ENCODE peak calls at places on chromosomes 3 and 15, in six cellular contexts. G, A, Q, C, E and M are unnamed samples.
A peak's percentile ranks its signal among the peaks of the same experiment; 100 is the strongest.

GRCh38 chr3:4323246-4324027 is 20.3 kb downstream of the SETMAR start:
- DNase-seq in G (no peak), C (no peak), Q (no peak), A (peak; percentile 66), E (no peak), M (no peak)

GRCh38 chr3:126527006-126527405 is 3.1 kb downstream of the CHST13 start:
- DNase-seq in E (no peak), A (no peak), C (no peak), Q (no peak), G (no peak), M (no peak)

GRCh38 chr15:74036271-74037170 is 42.0 kb downstream of the PML start:
- DNase-seq in G (peak; percentile 88), C (peak; percentile 21), A (peak; percentile 21), Q (no peak), E (peak; percentile 41), M (no peak)

GRCh38 chr15:73996939-73997338 is 2.4 kb downstream of the PML start:
- DNase-seq in E (no peak), Q (no peak), C (peak; percentile 69), A (peak; percentile 35), G (no peak), M (peak; percentile 54)

GRCh38 chr3:140768921-140769320 is 91.1 kb downstream of the TRIM42 start:
- DNase-seq in A (no peak), C (no peak), E (no peak), Q (no peak), G (no peak), M (no peak)

GRCh38 chr3:128254967-128255366 is 101.7 kb downstream of the EEFSEC start:
- DNase-seq in G (no peak), E (no peak), C (no peak), Q (no peak), A (no peak), M (no peak)

GRCh38 chr3:32089476-32089875 is 16.9 kb upstream of the GPD1L start:
- DNase-seq in G (no peak), C (no peak), Q (no peak), A (no peak), E (no peak), M (no peak)

GRCh38 chr3:171460226-171461086 is at the start of gene TNIK:
- DNase-seq in A (peak; percentile 92), C (peak; percentile 97), E (peak; percentile 83), Q (peak; percentile 85), G (peak; percentile 92), M (peak; percentile 87)

GRCh38 chr3:69178838-69179739 is 56.7 kb upstream of the LMOD3 start:
- DNase-seq in Q (no peak), E (no peak), C (no peak), A (no peak), G (no peak), M (no peak)

GRCh38 chr3:138479355-138479964 is 45.0 kb downstream of the ESYT3 start:
- DNase-seq in Q (no peak), G (peak; percentile 77), A (peak; percentile 62), E (peak; percentile 50), C (peak; percentile 15), M (peak; percentile 16)

GRCh38 chr15:99441427-99441766 is 124.4 kb upstream of the MEF2A start:
- DNase-seq in C (no peak), G (no peak), Q (no peak), A (no peak), E (no peak), M (no peak)

GRCh38 chr3:17047904-17048303 is 163.1 kb downstream of the PLCL2 start:
- DNase-seq in Q (no peak), E (no peak), C (no peak), A (no peak), G (no peak), M (no peak)

GRCh38 chr15:77517579-77517978 is 96.9 kb downstream of the HMG20A start:
- DNase-seq in C (no peak), G (no peak), E (no peak), A (no peak), Q (no peak), M (no peak)